ENCODE peak calls at places on chromosomes 1 and 21, in four cellular contexts. One of them, this sample, is unnamed.

GRCh38 chr1:198564716-198565115 is 24.2 kb upstream of the ATP6V1G3 start:
- DNase-seq in cardiac muscle cell: no peak
- DNase-seq in GM10248: no peak
- DNase-seq in MM.1S: no peak
- DNase-seq in this sample: no peak

GRCh38 chr1:167756760-167757405 is 35.1 kb downstream of the MPZL1 start:
- DNase-seq in MM.1S: no peak
- DNase-seq in cardiac muscle cell: peak; percentile 69
- DNase-seq in GM10248: no peak
- DNase-seq in this sample: no peak

GRCh38 chr1:37940299-37940947 is 6.4 kb downstream of the INPP5B start:
- DNase-seq in cardiac muscle cell: no peak
- DNase-seq in GM10248: no peak
- DNase-seq in MM.1S: no peak
- DNase-seq in this sample: no peak

GRCh38 chr1:221576268-221576667 is 165.6 kb downstream of the DUSP10 start:
- DNase-seq in cardiac muscle cell: peak; percentile 33
- DNase-seq in MM.1S: peak; percentile 37
- DNase-seq in GM10248: no peak
- DNase-seq in this sample: no peak

GRCh38 chr1:209383422-209383821 is 200.1 kb upstream of the CAMK1G start:
- DNase-seq in MM.1S: no peak
- DNase-seq in cardiac muscle cell: no peak
- DNase-seq in GM10248: no peak
- DNase-seq in this sample: no peak

GRCh38 chr1:45033356-45033755 is 21.3 kb downstream of the UROD start:
- DNase-seq in cardiac muscle cell: no peak
- DNase-seq in MM.1S: peak; percentile 75
- DNase-seq in GM10248: peak; percentile 65
- DNase-seq in this sample: peak; percentile 69

GRCh38 chr1:201275266-201275666 is 8.0 kb upstream of the PKP1 start:
- DNase-seq in GM10248: no peak
- DNase-seq in MM.1S: no peak
- DNase-seq in cardiac muscle cell: peak; percentile 47
- DNase-seq in this sample: no peak

GRCh38 chr1:153777648-153778047 is 2.4 kb downstream of the SLC27A3 start:
- DNase-seq in GM10248: no peak
- DNase-seq in MM.1S: no peak
- DNase-seq in cardiac muscle cell: peak; percentile 39
- DNase-seq in this sample: no peak

GRCh38 chr21:16423921-16424320 is 694.1 kb downstream of the USP25 start:
- DNase-seq in cardiac muscle cell: no peak
- DNase-seq in GM10248: no peak
- DNase-seq in MM.1S: no peak
- DNase-seq in this sample: no peak

GRCh38 chr1:18365099-18365705 is 115.5 kb upstream of the KLHDC7A start:
- DNase-seq in GM10248: no peak
- DNase-seq in cardiac muscle cell: no peak
- DNase-seq in MM.1S: no peak
- DNase-seq in this sample: no peak

GRCh38 chr1:32954183-32954582 is 10.4 kb downstream of the RNF19B start:
- DNase-seq in MM.1S: no peak
- DNase-seq in GM10248: no peak
- DNase-seq in cardiac muscle cell: no peak
- DNase-seq in this sample: no peak

GRCh38 chr1:186404454-186405051 is 28.9 kb downstream of the ODR4 start:
- DNase-seq in cardiac muscle cell: peak; percentile 91
- DNase-seq in MM.1S: peak; percentile 86
- DNase-seq in GM10248: peak; percentile 45
- DNase-seq in this sample: peak; percentile 50

GRCh38 chr1:217393901-217394300 is 237.0 kb downstream of the GPATCH2 start:
- DNase-seq in cardiac muscle cell: peak; percentile 8
- DNase-seq in MM.1S: no peak
- DNase-seq in GM10248: no peak
- DNase-seq in this sample: no peak

GRCh38 chr1:41333146-41333784 is 28.0 kb upstream of the FOXO6 start:
- DNase-seq in MM.1S: no peak
- DNase-seq in GM10248: no peak
- DNase-seq in cardiac muscle cell: peak; percentile 82
- DNase-seq in this sample: no peak

DNA sequence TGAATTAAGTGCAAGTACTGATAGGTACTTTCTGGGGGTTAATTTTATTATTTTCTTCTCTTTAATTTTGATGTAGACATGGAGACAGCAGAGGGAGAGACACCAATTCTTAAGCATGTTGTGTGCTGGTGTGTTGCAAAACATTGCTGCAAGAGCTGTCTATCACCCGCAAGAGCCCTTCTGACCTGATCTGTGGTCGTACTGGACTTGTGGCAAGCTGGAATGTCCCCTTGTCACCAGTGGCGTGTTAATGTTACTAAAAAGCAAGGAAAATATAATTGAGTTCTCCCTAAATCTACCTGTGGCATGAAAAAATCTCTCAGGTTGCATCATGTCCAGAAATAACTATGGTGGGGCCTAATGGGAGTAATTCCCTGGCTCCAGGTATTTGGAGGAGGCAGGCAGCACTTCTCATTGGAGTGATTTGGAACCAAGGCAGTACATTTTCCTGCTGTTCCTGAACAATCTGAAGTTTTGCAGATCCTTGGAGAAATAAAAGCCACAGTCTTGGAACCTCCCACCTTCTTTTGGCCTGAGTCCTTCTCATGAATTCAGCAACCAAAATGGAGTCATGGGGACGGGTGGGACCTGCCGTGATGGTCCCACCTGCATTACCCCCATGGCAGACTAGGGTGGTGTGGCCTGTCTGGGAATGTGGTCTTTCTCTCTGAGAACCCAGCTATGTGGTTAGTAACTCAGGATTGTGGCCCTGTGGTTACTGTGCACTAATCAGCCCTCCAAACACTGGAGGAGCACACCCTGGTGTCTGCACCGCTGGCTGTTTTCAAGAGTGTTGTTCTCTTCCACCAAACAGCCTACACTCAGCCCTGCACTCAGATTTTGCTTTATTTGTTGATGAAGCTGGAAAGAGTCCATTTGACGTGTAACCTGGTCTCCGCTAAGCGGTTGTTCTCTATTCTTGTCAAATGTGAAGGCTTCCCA is 57.4 kb downstream of the GALNT2 start:
- DNase-seq in GM10248: no peak
- DNase-seq in MM.1S: peak; percentile 57
- DNase-seq in cardiac muscle cell: no peak
- DNase-seq in this sample: no peak
- TF ChIP-seq CTCF in GM10248: no peak
- TF ChIP-seq CTCF in MM.1S: no peak
- TF ChIP-seq CTCF in cardiac muscle cell: no peak
- TF ChIP-seq CTCF in this sample: no peak

DNA sequence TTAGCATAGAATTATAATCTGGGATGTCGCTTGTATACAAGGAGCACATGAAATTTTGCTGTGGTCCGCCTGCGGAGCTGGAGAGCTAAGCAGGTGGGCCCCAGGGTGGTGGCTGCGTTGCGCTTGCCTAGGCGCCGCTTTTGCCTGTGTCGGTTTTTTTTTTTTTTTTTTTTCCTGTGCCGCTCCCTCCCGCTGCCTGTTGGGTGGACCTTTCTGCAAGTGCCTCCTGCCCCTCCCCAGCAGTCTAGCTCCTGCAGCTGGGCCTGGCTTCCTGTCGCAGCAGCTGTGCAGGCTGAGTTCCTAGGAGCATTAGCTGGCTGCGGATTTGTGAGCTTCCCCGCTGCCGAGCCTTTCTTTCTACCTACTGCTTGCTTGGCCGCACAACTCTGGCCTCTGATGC is 20.6 kb downstream of the PYHIN1 start:
- DNase-seq in GM10248: peak; percentile 44
- DNase-seq in MM.1S: peak; percentile 77
- DNase-seq in cardiac muscle cell: no peak
- DNase-seq in this sample: peak; percentile 42
- TF ChIP-seq CTCF in GM10248: no peak
- TF ChIP-seq CTCF in MM.1S: no peak
- TF ChIP-seq CTCF in cardiac muscle cell: no peak
- TF ChIP-seq CTCF in this sample: no peak

GRCh38 chr1:13682443-13682842 is 17.5 kb upstream of the PRDM2 start:
- DNase-seq in GM10248: no peak
- DNase-seq in cardiac muscle cell: no peak
- DNase-seq in MM.1S: no peak
- DNase-seq in this sample: no peak
- TF ChIP-seq CTCF in GM10248: no peak
- TF ChIP-seq CTCF in cardiac muscle cell: no peak
- TF ChIP-seq CTCF in MM.1S: no peak
- TF ChIP-seq CTCF in this sample: no peak

DNA sequence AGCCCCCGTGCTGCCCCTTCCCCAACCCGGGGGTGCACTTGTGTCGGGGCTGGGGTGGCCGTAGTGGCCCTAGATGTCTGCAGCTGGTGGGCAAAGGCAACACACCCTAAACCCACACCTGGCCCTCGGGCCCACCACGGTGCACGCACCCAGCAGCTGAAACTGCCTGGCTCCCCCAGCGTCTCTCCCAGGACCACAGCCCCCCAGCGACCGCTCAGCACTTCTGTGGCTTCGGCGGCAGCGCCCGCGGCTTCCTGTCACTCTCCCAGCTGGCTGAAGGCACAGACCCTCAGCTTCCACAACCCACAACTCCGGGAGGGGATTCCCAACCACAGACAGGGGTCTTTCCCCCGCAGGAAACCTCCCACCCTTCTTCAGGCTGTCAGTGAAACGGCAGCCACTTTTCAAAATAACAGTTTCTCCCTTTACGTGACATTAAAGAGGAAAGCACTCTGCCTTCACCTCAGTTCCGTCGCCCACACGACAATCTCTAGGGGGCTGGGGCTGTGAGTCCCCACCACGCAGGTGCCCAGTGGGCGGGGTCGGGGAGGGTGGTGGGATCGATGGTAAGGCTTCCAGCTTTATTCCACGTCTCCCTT is 40.7 kb upstream of the COL6A2 start:
- DNase-seq in GM10248: no peak
- DNase-seq in MM.1S: no peak
- DNase-seq in cardiac muscle cell: no peak
- DNase-seq in this sample: peak; percentile 67
- TF ChIP-seq CTCF in GM10248: no peak
- TF ChIP-seq CTCF in MM.1S: no peak
- TF ChIP-seq CTCF in cardiac muscle cell: no peak
- TF ChIP-seq CTCF in this sample: no peak

GRCh38 chr1:156121441-156121840 is 6.9 kb downstream of the LMNA start:
- DNase-seq in MM.1S: no peak
- DNase-seq in GM10248: no peak
- DNase-seq in cardiac muscle cell: no peak
- DNase-seq in this sample: no peak

GRCh38 chr1:156117414-156118174 is 3.1 kb downstream of the LMNA start:
- DNase-seq in GM10248: no peak
- DNase-seq in MM.1S: no peak
- DNase-seq in cardiac muscle cell: no peak
- DNase-seq in this sample: no peak

GRCh38 chr1:156118175-156118868 is 3.8 kb downstream of the LMNA start:
- DNase-seq in cardiac muscle cell: no peak
- DNase-seq in GM10248: no peak
- DNase-seq in MM.1S: no peak
- DNase-seq in this sample: no peak

GRCh38 chr1:156120318-156120717 is 5.8 kb downstream of the LMNA start:
- DNase-seq in GM10248: no peak
- DNase-seq in cardiac muscle cell: no peak
- DNase-seq in MM.1S: no peak
- DNase-seq in this sample: no peak

GRCh38 chr1:156119503-156120209 is 5.1 kb downstream of the LMNA start:
- DNase-seq in cardiac muscle cell: no peak
- DNase-seq in GM10248: no peak
- DNase-seq in MM.1S: no peak
- DNase-seq in this sample: no peak
- TF ChIP-seq CTCF in cardiac muscle cell: peak; percentile 2
- TF ChIP-seq CTCF in GM10248: no peak
- TF ChIP-seq CTCF in MM.1S: peak; percentile 14
- TF ChIP-seq CTCF in this sample: no peak

DNA sequence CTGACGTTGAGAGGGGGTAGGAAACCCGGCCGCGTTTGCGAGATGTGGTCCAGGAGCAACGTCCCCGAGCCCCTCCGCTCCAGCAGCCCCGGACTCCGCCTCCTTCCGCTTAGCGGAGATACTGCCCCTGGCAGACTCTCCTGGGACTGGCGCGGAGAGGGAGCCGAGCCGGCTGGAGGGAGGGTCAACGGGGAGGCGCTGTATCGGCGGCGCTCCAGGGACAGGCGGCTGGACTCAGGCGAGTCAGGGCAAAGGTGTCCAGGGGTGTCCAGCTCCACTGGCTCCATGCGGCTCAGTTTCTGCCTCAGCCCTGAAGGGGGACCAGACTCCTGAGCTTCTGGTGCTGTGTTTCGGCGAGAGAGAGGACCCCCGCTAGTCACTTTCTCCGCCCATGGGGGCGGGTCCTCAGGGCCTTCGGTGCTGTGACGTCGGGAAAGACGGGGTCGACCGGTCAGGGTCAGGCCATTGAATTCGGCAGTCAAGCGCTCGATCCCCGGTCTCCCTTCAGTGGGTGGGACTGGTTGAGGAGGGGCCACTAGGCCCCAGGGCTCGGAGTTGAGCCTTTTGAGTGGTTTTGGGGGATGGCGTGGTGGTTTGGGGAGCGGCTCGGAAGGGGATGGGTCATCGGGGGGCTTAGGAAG is 2.8 kb upstream of the LIX1L start:
- DNase-seq in cardiac muscle cell: peak; percentile 80
- DNase-seq in MM.1S: no peak
- DNase-seq in GM10248: peak; percentile 42
- DNase-seq in this sample: peak; percentile 56
- TF ChIP-seq CTCF in cardiac muscle cell: no peak
- TF ChIP-seq CTCF in MM.1S: no peak
- TF ChIP-seq CTCF in GM10248: no peak
- TF ChIP-seq CTCF in this sample: no peak

DNA sequence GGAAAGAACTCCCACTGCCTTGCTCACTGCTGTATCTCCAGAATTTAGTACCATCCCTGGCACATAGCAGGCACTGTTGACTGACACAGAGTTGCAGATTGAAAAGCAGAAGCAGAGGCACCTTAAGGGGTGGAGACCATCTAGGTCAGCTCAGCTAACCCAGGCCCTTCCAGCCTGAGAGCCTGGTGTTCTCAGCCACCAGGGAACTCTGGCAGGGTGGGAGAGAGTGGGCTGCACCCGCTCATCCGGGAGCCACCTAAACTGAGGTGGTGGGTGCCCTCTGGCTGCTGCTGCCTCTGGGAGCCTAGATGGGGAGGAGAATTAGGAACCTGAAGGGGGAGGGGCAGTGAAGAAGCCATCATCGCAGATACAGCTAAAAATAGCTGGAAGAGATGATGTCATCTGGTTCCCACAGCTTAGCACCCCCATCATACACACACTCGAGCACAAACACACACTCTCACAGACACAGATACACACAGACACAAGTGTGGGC is 1.5 kb upstream of the TSPAN1 start:
- DNase-seq in cardiac muscle cell: no peak
- DNase-seq in MM.1S: no peak
- DNase-seq in GM10248: no peak
- DNase-seq in this sample: no peak
- TF ChIP-seq CTCF in cardiac muscle cell: no peak
- TF ChIP-seq CTCF in MM.1S: no peak
- TF ChIP-seq CTCF in GM10248: peak; percentile 12
- TF ChIP-seq CTCF in this sample: peak; percentile 8

This sample was measured in GM13976.